ENCODE peak calls at places on chromosomes 13 and 19, in six cellular contexts. R is AG09319, M is fibroblast of lung, Q is heart right ventricle, H is dorsolateral prefrontal cortex, F is glutamatergic neuron. Z is an unnamed sample.

GRCh38 chr19:5218963-5219530 is 121.6 kb downstream of the PTPRS start:
- DNase-seq in R (no peak), M (no peak), Q (no peak), H (no peak), F (no peak), Z (no peak)

GRCh38 chr13:33441015-33441414 is 155.5 kb upstream of the STARD13 start:
- DNase-seq in R (no peak), M (peak; percentile 43), Q (no peak), H (no peak), F (no peak), Z (peak; percentile 5)

GRCh38 chr13:108193806-108194205 is 21.5 kb downstream of the LIG4 start:
- DNase-seq in R (no peak), M (no peak), Q (no peak), H (no peak), F (no peak), Z (no peak)

GRCh38 chr19:18091217-18091608 is 4.5 kb upstream of the IL12RB1 start:
- DNase-seq in R (no peak), M (no peak), Q (peak; percentile 32), H (no peak), F (no peak), Z (no peak)

GRCh38 chr19:46723023-46723461 is 6.1 kb upstream of the PRKD2 start:
- DNase-seq in R (no peak), M (no peak), Q (no peak), H (no peak), F (no peak), Z (no peak)

GRCh38 chr13:46119883-46120614 is 15.2 kb upstream of the CPB2 start:
- DNase-seq in R (no peak), M (peak; percentile 82), Q (no peak), H (no peak), F (no peak), Z (no peak)

GRCh38 chr19:15297416-15298224 is 34.7 kb downstream of the BRD4 start:
- DNase-seq in R (peak; percentile 54), M (peak; percentile 71), Q (no peak), H (no peak), F (no peak), Z (no peak)

GRCh38 chr13:24172071-24172470 is 11.6 kb downstream of the SPATA13 start:
- DNase-seq in R (no peak), M (no peak), Q (no peak), H (no peak), F (no peak), Z (no peak)

GRCh38 chr13:19984430-19985218 is 26.1 kb downstream of the ZMYM2 start:
- DNase-seq in R (peak; percentile 19), M (peak; percentile 48), Q (no peak), H (no peak), F (no peak), Z (no peak)

GRCh38 chr19:6273701-6274601 is 5.8 kb downstream of the MLLT1 start:
- DNase-seq in R (peak; percentile 77), M (peak; percentile 91), Q (peak; percentile 80), H (peak; percentile 61), F (no peak), Z (no peak)

GRCh38 chr13:31334994-31335549 is 135.3 kb downstream of the B3GLCT start:
- DNase-seq in R (no peak), M (no peak), Q (no peak), H (no peak), F (no peak), Z (no peak)

GRCh38 chr13:74839656-74840055 is 642.3 kb downstream of the TBC1D4 start:
- DNase-seq in R (no peak), M (peak; percentile 44), Q (no peak), H (no peak), F (no peak), Z (no peak)

GRCh38 chr13:67642638-67643037 is 412.5 kb upstream of the PCDH9 start:
- DNase-seq in R (no peak), M (no peak), Q (no peak), H (no peak), F (no peak), Z (no peak)

GRCh38 chr13:84873951-84874350 is 925.3 kb downstream of the SLITRK6 start:
- DNase-seq in R (no peak), M (no peak), Q (no peak), H (no peak), F (no peak), Z (no peak)

GRCh38 chr19:1663854-1664253 is 11.4 kb upstream of the TCF3 start:
- DNase-seq in R (no peak), M (no peak), Q (no peak), H (no peak), F (peak; percentile 7), Z (no peak)

GRCh38 chr13:83765796-83766195 is 116.5 kb downstream of the SLITRK1 start:
- DNase-seq in R (no peak), M (no peak), Q (no peak), H (no peak), F (no peak), Z (no peak)

GRCh38 chr19:3441089-3441985 is 39.0 kb downstream of the SMIM24 start:
- DNase-seq in R (no peak), M (no peak), Q (no peak), H (no peak), F (no peak), Z (no peak)

GRCh38 chr19:13824703-13825102 is 29.5 kb downstream of the ZSWIM4 start:
- DNase-seq in R (no peak), M (no peak), Q (no peak), H (no peak), F (no peak), Z (no peak)

GRCh38 chr13:44116562-44117315 is 237.0 kb downstream of the LACC1 start:
- DNase-seq in R (no peak), M (peak; percentile 6), Q (no peak), H (no peak), F (no peak), Z (no peak)

GRCh38 chr19:1256646-1257474 is 8.5 kb downstream of the MIDN start:
- DNase-seq in R (no peak), M (no peak), Q (no peak), H (no peak), F (no peak), Z (no peak)

GRCh38 chr19:33770107-33770506 is 26.6 kb upstream of the KCTD15 start:
- DNase-seq in R (no peak), M (no peak), Q (no peak), H (no peak), F (no peak), Z (no peak)

GRCh38 chr19:33769208-33769607 is 27.5 kb upstream of the KCTD15 start:
- DNase-seq in R (no peak), M (no peak), Q (no peak), H (no peak), F (no peak), Z (no peak)

GRCh38 chr19:33771308-33772101 is 25.2 kb upstream of the KCTD15 start:
- DNase-seq in R (peak; percentile 22), M (peak; percentile 36), Q (peak; percentile 74), H (peak; percentile 69), F (peak; percentile 90), Z (peak; percentile 90)

GRCh38 chr19:33766623-33767022 is 30.0 kb upstream of the KCTD15 start:
- DNase-seq in R (no peak), M (no peak), Q (no peak), H (no peak), F (no peak), Z (no peak)

DNA sequence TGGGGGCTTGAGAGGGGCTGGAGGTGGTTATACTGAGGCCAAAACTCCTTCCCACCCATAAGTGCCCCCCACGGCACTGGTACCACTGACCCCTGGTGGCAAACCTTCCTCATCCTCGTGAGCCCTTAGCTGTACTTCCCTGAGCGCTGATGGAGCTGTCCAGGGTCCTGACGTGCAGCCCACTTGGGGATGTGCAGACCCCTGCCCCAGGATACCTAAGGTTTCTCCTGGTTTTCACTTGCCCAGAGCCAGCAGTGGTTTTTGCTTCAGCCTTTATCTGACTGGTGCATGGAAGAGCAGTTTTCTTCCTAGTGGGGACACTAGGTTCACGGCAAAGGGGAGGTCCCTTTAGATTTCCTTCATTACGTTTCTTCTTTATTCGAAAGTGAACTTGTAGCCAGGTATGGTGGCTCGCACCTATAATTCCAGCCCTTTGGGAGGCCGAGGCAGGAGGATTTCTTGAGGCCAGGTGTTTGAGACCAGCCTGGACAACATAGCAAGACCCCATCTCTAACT is 28.7 kb upstream of the KCTD15 start:
- DNase-seq in R (no peak), M (peak; percentile 17), Q (no peak), H (no peak), F (no peak), Z (peak; percentile 91)
- TF ChIP-seq CTCF in R (peak; percentile 13), M (no peak), Q (no peak), H (no peak), F (no peak), Z (no peak)

DNA sequence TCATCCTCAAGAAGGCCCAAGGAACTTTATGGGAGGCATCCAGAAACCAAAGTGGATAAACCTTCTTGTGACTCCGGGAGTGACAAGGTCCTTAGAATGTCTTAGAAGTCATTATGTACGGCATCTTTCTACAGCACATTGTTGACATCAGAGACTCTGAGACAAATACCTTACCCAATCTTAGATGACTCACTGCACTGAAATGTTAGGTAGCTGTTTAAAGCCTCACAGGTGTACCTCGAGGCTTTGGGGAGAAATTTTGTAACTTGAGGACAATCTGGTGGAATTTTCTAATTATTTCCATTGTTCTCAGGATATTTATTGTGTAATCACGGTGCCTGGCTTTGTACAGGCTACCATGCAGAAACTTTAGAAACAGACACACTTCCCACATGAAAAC is 14.8 kb upstream of the LGALS13 start:
- DNase-seq in R (no peak), M (no peak), Q (no peak), H (no peak), F (no peak), Z (no peak)
- TF ChIP-seq CTCF in R (no peak), M (no peak), Q (no peak), H (no peak), F (no peak), Z (no peak)

DNA sequence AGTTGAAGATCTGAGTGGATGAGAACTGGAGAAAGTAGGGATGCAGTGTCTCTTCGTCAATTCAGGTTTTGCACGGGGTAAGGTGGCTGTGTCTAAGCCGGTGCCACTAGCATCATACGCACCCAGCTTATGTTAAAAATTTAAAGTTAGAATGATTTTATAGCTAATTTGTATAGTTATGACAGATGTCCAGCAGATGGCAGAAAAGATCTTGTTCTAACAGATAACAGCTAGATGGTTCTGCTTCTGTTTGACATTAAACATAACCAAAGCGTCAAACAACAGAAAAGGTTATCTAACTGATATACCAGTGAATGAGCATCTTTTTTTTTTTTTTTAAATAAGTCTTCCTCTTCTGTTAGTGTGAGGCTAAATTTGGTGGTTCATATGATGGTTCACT is 18.8 kb upstream of the EDDM13 start:
- DNase-seq in R (peak; percentile 32), M (peak; percentile 51), Q (no peak), H (no peak), F (no peak), Z (no peak)
- TF ChIP-seq CTCF in R (peak; percentile 39), M (no peak), Q (peak; percentile 54), H (peak; percentile 59), F (no peak), Z (no peak)

DNA sequence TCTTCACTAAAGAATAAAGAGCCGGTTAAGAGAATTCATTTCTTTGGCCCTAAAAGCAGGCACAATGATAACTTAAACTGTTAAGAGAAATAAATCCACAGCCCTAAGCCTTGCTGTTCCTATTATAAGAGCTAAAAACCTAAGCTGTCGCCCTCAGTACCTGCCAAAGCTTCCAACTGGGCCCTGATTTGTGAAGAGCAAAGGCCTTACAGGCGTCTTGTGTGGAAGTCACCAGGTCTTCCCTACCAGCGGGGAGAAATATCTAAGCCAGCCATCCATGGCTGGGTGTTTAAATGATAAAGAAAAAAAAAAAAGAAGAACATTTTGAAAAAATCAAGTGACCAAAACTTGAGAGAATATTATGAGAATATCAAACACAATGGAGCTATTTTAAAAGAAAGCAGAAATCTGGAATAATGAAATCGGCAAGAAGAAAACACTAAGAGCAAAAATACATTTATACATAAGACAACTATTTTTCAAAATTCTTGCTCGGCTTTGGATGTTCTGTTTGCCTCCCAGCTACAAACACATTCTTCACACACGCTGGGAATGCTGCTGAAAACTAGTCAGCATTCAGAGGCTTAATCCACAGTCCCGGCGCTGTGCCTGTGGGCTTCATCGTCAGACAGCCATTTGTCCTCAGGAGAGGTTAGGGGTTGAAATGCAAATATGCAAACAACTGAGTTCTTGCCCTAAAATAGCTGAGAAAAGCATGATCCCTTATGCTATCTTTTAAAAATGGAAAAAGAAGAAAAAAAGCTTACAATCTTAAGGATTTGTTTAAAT is 89.8 kb upstream of the LSM14A start:
- DNase-seq in R (no peak), M (no peak), Q (no peak), H (no peak), F (peak; percentile 37), Z (no peak)
- TF ChIP-seq CTCF in R (no peak), M (no peak), Q (no peak), H (no peak), F (no peak), Z (no peak)